ENCODE peak calls at places on chromosome 11, in ten cellular contexts. C is effector memory CD4-positive, alpha-beta T cell; D is mesenchymal stem cell; I is activated naive CD4-positive, alpha-beta T cell treated with anti-CD3 and anti-CD28 coated beads, Interleukin-2, amount 50 U/mL, for 72 hours; P is EL; B is activated T-helper 1 cell treated with anti-CD3 and anti-CD28 coated beads, Interleukin-2, amount 50 U/mL, for 16 hours; T is cardiac muscle cell; S is retina; W is NCI-H1436 treated with DMSO at 0.1 percent for 48 hours; V is astrocyte of the cerebellum. G is an unnamed sample.

GRCh38 chr11:124898711-124899110 is 1.0 kb upstream of the ROBO4 start:
- DNase-seq in C (no peak), D (no peak), I (no peak), P (peak), B (no peak), T (no peak), S (no peak), W (no peak), V (peak), G (peak)

GRCh38 chr11:90757851-90758494 is 535.1 kb upstream of the CHORDC1 start:
- DNase-seq in C (no peak), D (no peak), I (no peak), P (no peak), B (no peak), T (no peak), S (no peak), W (no peak), V (no peak), G (no peak)

GRCh38 chr11:79220171-79220570 is 220.7 kb downstream of the TENM4 start:
- DNase-seq in C (no peak), D (no peak), I (no peak), P (no peak), B (no peak), T (no peak), S (no peak), W (no peak), V (no peak), G (no peak)

GRCh38 chr11:71988050-71988449 is 10.7 kb upstream of the IL18BP start:
- DNase-seq in C (no peak), D (no peak), I (no peak), P (peak), B (no peak), T (no peak), S (no peak), W (no peak), V (peak), G (peak)

GRCh38 chr11:59152312-59152967 is 9.8 kb downstream of the FAM111A start:
- DNase-seq in C (no peak), D (no peak), I (peak), P (no peak), B (no peak), T (no peak), S (no peak), W (no peak), V (no peak), G (no peak)

GRCh38 chr11:121372671-121373429 is 79.3 kb upstream of the SORL1 start:
- DNase-seq in C (no peak), D (no peak), I (no peak), P (no peak), B (no peak), T (no peak), S (no peak), W (no peak), V (no peak), G (no peak)

GRCh38 chr11:33557201-33557600 is 143.4 kb downstream of the C11orf91 start:
- DNase-seq in C (no peak), D (no peak), I (no peak), P (peak), B (no peak), T (no peak), S (no peak), W (no peak), V (peak), G (peak)

GRCh38 chr11:3177931-3178330 is 12.8 kb upstream of the OSBPL5 start:
- DNase-seq in C (no peak), D (peak), I (no peak), P (peak), B (no peak), T (no peak), S (no peak), W (no peak), V (no peak), G (peak)

GRCh38 chr11:127890026-127890611 is 697.2 kb downstream of the ETS1 start:
- DNase-seq in C (no peak), D (no peak), I (no peak), P (peak), B (no peak), T (no peak), S (no peak), W (no peak), V (no peak), G (peak)

GRCh38 chr11:12217879-12218278 is 107.5 kb downstream of the MICAL2 start:
- DNase-seq in C (no peak), D (no peak), I (no peak), P (no peak), B (no peak), T (no peak), S (no peak), W (no peak), V (no peak), G (no peak)

GRCh38 chr11:63020671-63021255 is 5.1 kb upstream of the SLC22A8 start:
- DNase-seq in C (no peak), D (no peak), I (peak), P (peak), B (no peak), T (no peak), S (no peak), W (no peak), V (no peak), G (no peak)

GRCh38 chr11:116697639-116698038 is 75.1 kb downstream of the BUD13 start:
- DNase-seq in C (no peak), D (no peak), I (no peak), P (no peak), B (no peak), T (no peak), S (no peak), W (no peak), V (no peak), G (no peak)

GRCh38 chr11:2419638-2420501 is 19.3 kb downstream of the TSSC4 start:
- DNase-seq in C (peak), D (peak), I (peak), P (peak), B (peak), T (peak), S (peak), W (no peak), V (peak), G (peak)

GRCh38 chr11:134398079-134398444 is 14.0 kb downstream of the B3GAT1 start:
- DNase-seq in C (no peak), D (no peak), I (no peak), P (no peak), B (no peak), T (no peak), S (no peak), W (no peak), V (no peak), G (no peak)

GRCh38 chr11:12185914-12186313 is 75.5 kb downstream of the MICAL2 start:
- DNase-seq in C (no peak), D (peak), I (no peak), P (no peak), B (no peak), T (peak), S (no peak), W (no peak), V (no peak), G (no peak)

GRCh38 chr11:78181155-78181554 is 7.3 kb downstream of the KCTD21 start:
- DNase-seq in C (no peak), D (peak), I (no peak), P (no peak), B (no peak), T (no peak), S (no peak), W (no peak), V (no peak), G (no peak)

GRCh38 chr11:69860244-69860643 is 41.0 kb upstream of the FGF3 start:
- DNase-seq in C (no peak), D (no peak), I (no peak), P (no peak), B (no peak), T (no peak), S (no peak), W (no peak), V (no peak), G (no peak)

GRCh38 chr11:14904745-14905103 is 12.7 kb upstream of the CYP2R1 start:
- DNase-seq in C (peak), D (peak), I (peak), P (peak), B (peak), T (peak), S (peak), W (no peak), V (no peak), G (peak)